ENCODE peak calls at places on chromosomes 2 and 18, in six cellular contexts. O is KBM-7, C is hippocampal formation, W is mucosa of gallbladder, U is neural progenitor cell, I is NCI-H446 treated with DMSO at 0.1 percent for 48 hours. R is an unnamed sample.

GRCh38 chr2:1821530-1821929 is 77.2 kb upstream of the PXDN start:
- DNase-seq in O (no peak), C (no peak), W (no peak), U (no peak), I (no peak), R (no peak)

GRCh38 chr2:237498341-237498740 is 11.3 kb downstream of the MLPH start:
- DNase-seq in O (no peak), C (no peak), W (no peak), U (no peak), I (no peak), R (no peak)

GRCh38 chr2:224257176-224257575 is 144.7 kb downstream of the FAM124B start:
- DNase-seq in O (no peak), C (no peak), W (no peak), U (no peak), I (no peak), R (no peak)

GRCh38 chr2:136024185-136024584 is 38.8 kb upstream of the DARS1 start:
- DNase-seq in O (no peak), C (no peak), W (no peak), U (no peak), I (no peak), R (no peak)

GRCh38 chr2:15893689-15894325 is 46.5 kb upstream of the MYCN start:
- DNase-seq in O (no peak), C (no peak), W (no peak), U (peak; percentile 40), I (no peak), R (peak; percentile 14)

GRCh38 chr2:675460-675859 is 1.7 kb downstream of the TMEM18 start:
- DNase-seq in O (no peak), C (no peak), W (no peak), U (no peak), I (no peak), R (no peak)

GRCh38 chr2:121575800-121576199 is 45.1 kb downstream of the RNU4ATAC start:
- DNase-seq in O (no peak), C (no peak), W (no peak), U (no peak), I (no peak), R (no peak)

GRCh38 chr2:10931710-10932255 is 20.0 kb downstream of the KCNF1 start:
- DNase-seq in O (no peak), C (no peak), W (no peak), U (no peak), I (no peak), R (no peak)

GRCh38 chr2:151827564-151828142 is 568 bp downstream of the ARL5A start:
- DNase-seq in O (peak; percentile 42), C (no peak), W (no peak), U (peak; percentile 43), I (no peak), R (no peak)

GRCh38 chr18:27983780-27984179 is 193.2 kb downstream of the CDH2 start:
- DNase-seq in O (no peak), C (no peak), W (no peak), U (no peak), I (no peak), R (no peak)

GRCh38 chr18:60003610-60004185 is 103.9 kb downstream of the PMAIP1 start:
- DNase-seq in O (no peak), C (no peak), W (no peak), U (peak; percentile 4), I (no peak), R (no peak)

GRCh38 chr2:234702731-234703225 is 205.9 kb upstream of the ARL4C start:
- DNase-seq in O (no peak), C (no peak), W (no peak), U (no peak), I (no peak), R (no peak)

GRCh38 chr2:69531186-69531585 is 94.0 kb upstream of the NFU1 start:
- DNase-seq in O (no peak), C (no peak), W (no peak), U (no peak), I (no peak), R (no peak)

GRCh38 chr18:68181956-68182355 is 533.0 kb downstream of the TMX3 start:
- DNase-seq in O (no peak), C (no peak), W (no peak), U (no peak), I (no peak), R (no peak)

R was measured in DMS 273 treated with DMSO at 0.1 percent for 48 hours.